ENCODE peak calls at places on chromosomes 5 and 9, in five cellular contexts. One of them, this sample, is unnamed.

GRCh38 chr9:91180930-91181268 is 180.8 kb downstream of the AUH start:
- DNase-seq in CD8-positive, alpha-beta memory T cell: no peak
- DNase-seq in HCT116: no peak
- DNase-seq in foreskin fibroblast: no peak
- DNase-seq in effector memory CD4-positive, alpha-beta T cell: no peak
- DNase-seq in this sample: no peak

GRCh38 chr5:17001418-17001817 is 65.3 kb upstream of the MYO10 start:
- DNase-seq in foreskin fibroblast: peak
- DNase-seq in effector memory CD4-positive, alpha-beta T cell: no peak
- DNase-seq in HCT116: no peak
- DNase-seq in CD8-positive, alpha-beta memory T cell: no peak
- DNase-seq in this sample: no peak

GRCh38 chr9:117545846-117546245 is 131.0 kb upstream of the ASTN2 start:
- DNase-seq in foreskin fibroblast: no peak
- DNase-seq in CD8-positive, alpha-beta memory T cell: no peak
- DNase-seq in HCT116: no peak
- DNase-seq in effector memory CD4-positive, alpha-beta T cell: no peak
- DNase-seq in this sample: no peak

GRCh38 chr9:87263291-87263690 is 234.4 kb upstream of the DAPK1 start:
- DNase-seq in CD8-positive, alpha-beta memory T cell: no peak
- DNase-seq in HCT116: peak
- DNase-seq in foreskin fibroblast: no peak
- DNase-seq in effector memory CD4-positive, alpha-beta T cell: no peak
- DNase-seq in this sample: peak

GRCh38 chr5:62256161-62257017 is 49.6 kb upstream of the KIF2A start:
- DNase-seq in foreskin fibroblast: no peak
- DNase-seq in effector memory CD4-positive, alpha-beta T cell: no peak
- DNase-seq in HCT116: no peak
- DNase-seq in CD8-positive, alpha-beta memory T cell: peak
- DNase-seq in this sample: no peak

GRCh38 chr5:20000416-20000815 is 12.4 kb upstream of the CDH18 start:
- DNase-seq in effector memory CD4-positive, alpha-beta T cell: no peak
- DNase-seq in CD8-positive, alpha-beta memory T cell: no peak
- DNase-seq in HCT116: no peak
- DNase-seq in foreskin fibroblast: no peak
- DNase-seq in this sample: no peak

GRCh38 chr5:82984786-82985762 is 92.1 kb downstream of the TMEM167A start:
- DNase-seq in HCT116: no peak
- DNase-seq in effector memory CD4-positive, alpha-beta T cell: no peak
- DNase-seq in CD8-positive, alpha-beta memory T cell: no peak
- DNase-seq in foreskin fibroblast: no peak
- DNase-seq in this sample: no peak

GRCh38 chr9:131319486-131319885 is 30.0 kb downstream of the PLPP7 start:
- DNase-seq in HCT116: no peak
- DNase-seq in effector memory CD4-positive, alpha-beta T cell: no peak
- DNase-seq in CD8-positive, alpha-beta memory T cell: no peak
- DNase-seq in foreskin fibroblast: no peak
- DNase-seq in this sample: peak

GRCh38 chr9:121160025-121160424 is 41.6 kb downstream of the RAB14 start:
- DNase-seq in foreskin fibroblast: no peak
- DNase-seq in effector memory CD4-positive, alpha-beta T cell: no peak
- DNase-seq in HCT116: no peak
- DNase-seq in CD8-positive, alpha-beta memory T cell: no peak
- DNase-seq in this sample: no peak

GRCh38 chr9:5553211-5553610 is 42.9 kb downstream of the PDCD1LG2 start:
- DNase-seq in HCT116: no peak
- DNase-seq in CD8-positive, alpha-beta memory T cell: no peak
- DNase-seq in effector memory CD4-positive, alpha-beta T cell: no peak
- DNase-seq in foreskin fibroblast: peak
- DNase-seq in this sample: no peak

GRCh38 chr5:142637871-142638270 is 48.0 kb downstream of the FGF1 start:
- DNase-seq in effector memory CD4-positive, alpha-beta T cell: no peak
- DNase-seq in CD8-positive, alpha-beta memory T cell: no peak
- DNase-seq in foreskin fibroblast: no peak
- DNase-seq in HCT116: no peak
- DNase-seq in this sample: no peak

GRCh38 chr9:127130661-127131538 is 8.5 kb upstream of the ANGPTL2 start:
- DNase-seq in CD8-positive, alpha-beta memory T cell: no peak
- DNase-seq in foreskin fibroblast: peak
- DNase-seq in effector memory CD4-positive, alpha-beta T cell: no peak
- DNase-seq in HCT116: no peak
- DNase-seq in this sample: no peak

GRCh38 chr9:127403507-127404192 is 6.7 kb downstream of the SLC2A8 start:
- DNase-seq in CD8-positive, alpha-beta memory T cell: no peak
- DNase-seq in HCT116: no peak
- DNase-seq in foreskin fibroblast: no peak
- DNase-seq in effector memory CD4-positive, alpha-beta T cell: no peak
- DNase-seq in this sample: no peak

GRCh38 chr5:83471405-83472212 is at the start of gene VCAN:
- DNase-seq in CD8-positive, alpha-beta memory T cell: no peak
- DNase-seq in HCT116: peak
- DNase-seq in effector memory CD4-positive, alpha-beta T cell: no peak
- DNase-seq in foreskin fibroblast: peak
- DNase-seq in this sample: peak

GRCh38 chr5:38453921-38454320 is 102.5 kb downstream of the LIFR start:
- DNase-seq in CD8-positive, alpha-beta memory T cell: no peak
- DNase-seq in HCT116: no peak
- DNase-seq in foreskin fibroblast: no peak
- DNase-seq in effector memory CD4-positive, alpha-beta T cell: no peak
- DNase-seq in this sample: no peak

GRCh38 chr5:125083932-125084331 is 337.5 kb upstream of the ZNF608 start:
- DNase-seq in HCT116: no peak
- DNase-seq in foreskin fibroblast: peak
- DNase-seq in CD8-positive, alpha-beta memory T cell: no peak
- DNase-seq in effector memory CD4-positive, alpha-beta T cell: no peak
- DNase-seq in this sample: no peak

GRCh38 chr9:91519520-91520270 is 96.1 kb upstream of the NFIL3 start:
- DNase-seq in foreskin fibroblast: no peak
- DNase-seq in HCT116: no peak
- DNase-seq in effector memory CD4-positive, alpha-beta T cell: no peak
- DNase-seq in CD8-positive, alpha-beta memory T cell: no peak
- DNase-seq in this sample: no peak

GRCh38 chr5:145947581-145947980 is 11.2 kb downstream of the SH3RF2 start:
- DNase-seq in foreskin fibroblast: no peak
- DNase-seq in effector memory CD4-positive, alpha-beta T cell: no peak
- DNase-seq in HCT116: no peak
- DNase-seq in CD8-positive, alpha-beta memory T cell: no peak
- DNase-seq in this sample: no peak

GRCh38 chr5:1545798-1546355 is 22.1 kb upstream of the LPCAT1 start:
- DNase-seq in effector memory CD4-positive, alpha-beta T cell: no peak
- DNase-seq in CD8-positive, alpha-beta memory T cell: no peak
- DNase-seq in HCT116: no peak
- DNase-seq in foreskin fibroblast: no peak
- DNase-seq in this sample: no peak

GRCh38 chr5:2759091-2759490 is 7.6 kb upstream of the IRX2 start:
- DNase-seq in CD8-positive, alpha-beta memory T cell: no peak
- DNase-seq in HCT116: no peak
- DNase-seq in foreskin fibroblast: no peak
- DNase-seq in effector memory CD4-positive, alpha-beta T cell: no peak
- DNase-seq in this sample: no peak

GRCh38 chr9:121658166-121658565 is 6.7 kb downstream of the DAB2IP start:
- DNase-seq in CD8-positive, alpha-beta memory T cell: no peak
- DNase-seq in foreskin fibroblast: no peak
- DNase-seq in effector memory CD4-positive, alpha-beta T cell: no peak
- DNase-seq in HCT116: no peak
- DNase-seq in this sample: no peak

GRCh38 chr5:108655750-108656450 is 91.8 kb upstream of the FER start:
- DNase-seq in effector memory CD4-positive, alpha-beta T cell: no peak
- DNase-seq in CD8-positive, alpha-beta memory T cell: no peak
- DNase-seq in HCT116: no peak
- DNase-seq in foreskin fibroblast: no peak
- DNase-seq in this sample: no peak

GRCh38 chr5:4225741-4226140 is 630.1 kb downstream of the IRX1 start:
- DNase-seq in CD8-positive, alpha-beta memory T cell: no peak
- DNase-seq in foreskin fibroblast: no peak
- DNase-seq in HCT116: no peak
- DNase-seq in effector memory CD4-positive, alpha-beta T cell: no peak
- DNase-seq in this sample: no peak
- H3K4me3 ChIP-seq in CD8-positive, alpha-beta memory T cell: no peak
- H3K4me3 ChIP-seq in foreskin fibroblast: no peak
- H3K4me3 ChIP-seq in HCT116: no peak
- H3K4me3 ChIP-seq in effector memory CD4-positive, alpha-beta T cell: no peak
- H3K4me3 ChIP-seq in this sample: no peak

DNA sequence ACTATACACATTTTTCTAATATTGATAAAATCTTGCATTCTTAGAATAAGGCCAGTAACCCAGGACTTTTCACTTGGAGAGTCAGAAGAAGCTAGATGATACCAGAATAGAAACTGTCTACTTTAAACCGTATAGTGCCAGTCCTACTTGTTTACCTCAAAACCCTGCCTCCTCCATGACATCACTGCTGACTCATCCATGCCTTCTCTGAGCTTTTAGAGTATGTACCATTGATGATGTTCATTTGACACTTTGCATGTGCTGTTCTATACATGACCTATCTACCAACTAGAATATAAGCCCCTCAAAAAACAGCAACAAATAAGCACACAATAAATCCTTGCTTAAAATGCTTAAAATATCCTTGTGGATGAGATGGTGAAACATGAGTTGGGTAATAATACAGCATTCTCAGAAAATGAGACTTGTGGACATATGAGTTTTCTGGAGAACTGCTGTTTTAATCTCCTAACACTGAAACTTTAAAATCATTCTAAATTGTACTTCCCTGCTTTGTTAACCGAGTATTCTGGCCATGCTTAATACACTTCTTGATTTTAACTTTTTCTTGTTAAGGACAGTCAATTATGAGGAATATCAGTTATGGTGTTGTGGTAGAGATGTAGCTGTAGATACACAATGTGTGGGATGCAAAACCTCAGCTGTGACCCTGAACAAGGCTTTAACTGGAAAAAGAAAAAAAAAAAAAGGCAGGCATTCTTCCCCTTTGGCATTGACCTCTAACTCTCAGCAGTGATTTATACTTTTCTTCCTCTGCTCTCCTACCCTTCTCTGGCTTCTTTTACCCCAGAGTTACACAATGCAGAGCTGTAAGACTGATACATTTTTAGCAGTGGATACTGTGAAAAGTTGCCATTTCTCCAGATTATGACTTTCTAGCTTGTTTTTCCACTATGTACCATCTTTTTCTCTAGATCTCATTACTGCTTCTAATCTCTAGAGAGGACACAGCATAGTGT is 2.3 kb downstream of the CTNNAL1 start:
- DNase-seq in effector memory CD4-positive, alpha-beta T cell: peak
- DNase-seq in foreskin fibroblast: peak
- DNase-seq in CD8-positive, alpha-beta memory T cell: no peak
- DNase-seq in HCT116: peak
- DNase-seq in this sample: no peak
- H3K4me3 ChIP-seq in effector memory CD4-positive, alpha-beta T cell: no peak
- H3K4me3 ChIP-seq in foreskin fibroblast: peak
- H3K4me3 ChIP-seq in CD8-positive, alpha-beta memory T cell: no peak
- H3K4me3 ChIP-seq in HCT116: no peak
- H3K4me3 ChIP-seq in this sample: peak

GRCh38 chr9:133347515-133347984 is 381 bp downstream of the MED22 start:
- DNase-seq in effector memory CD4-positive, alpha-beta T cell: peak
- DNase-seq in HCT116: no peak
- DNase-seq in CD8-positive, alpha-beta memory T cell: no peak
- DNase-seq in foreskin fibroblast: no peak
- DNase-seq in this sample: peak

GRCh38 chr9:133345596-133345995 is 2.3 kb downstream of the MED22 start:
- DNase-seq in HCT116: no peak
- DNase-seq in CD8-positive, alpha-beta memory T cell: no peak
- DNase-seq in foreskin fibroblast: no peak
- DNase-seq in effector memory CD4-positive, alpha-beta T cell: no peak
- DNase-seq in this sample: peak

GRCh38 chr9:133344979-133345378 is 3.0 kb downstream of the MED22 start:
- DNase-seq in HCT116: no peak
- DNase-seq in CD8-positive, alpha-beta memory T cell: no peak
- DNase-seq in foreskin fibroblast: no peak
- DNase-seq in effector memory CD4-positive, alpha-beta T cell: no peak
- DNase-seq in this sample: peak

GRCh38 chr9:133347985-133348762 is at the start of the genes MED22 and RPL7A:
- DNase-seq in foreskin fibroblast: peak
- DNase-seq in effector memory CD4-positive, alpha-beta T cell: peak
- DNase-seq in HCT116: peak
- DNase-seq in CD8-positive, alpha-beta memory T cell: peak
- DNase-seq in this sample: peak

DNA sequence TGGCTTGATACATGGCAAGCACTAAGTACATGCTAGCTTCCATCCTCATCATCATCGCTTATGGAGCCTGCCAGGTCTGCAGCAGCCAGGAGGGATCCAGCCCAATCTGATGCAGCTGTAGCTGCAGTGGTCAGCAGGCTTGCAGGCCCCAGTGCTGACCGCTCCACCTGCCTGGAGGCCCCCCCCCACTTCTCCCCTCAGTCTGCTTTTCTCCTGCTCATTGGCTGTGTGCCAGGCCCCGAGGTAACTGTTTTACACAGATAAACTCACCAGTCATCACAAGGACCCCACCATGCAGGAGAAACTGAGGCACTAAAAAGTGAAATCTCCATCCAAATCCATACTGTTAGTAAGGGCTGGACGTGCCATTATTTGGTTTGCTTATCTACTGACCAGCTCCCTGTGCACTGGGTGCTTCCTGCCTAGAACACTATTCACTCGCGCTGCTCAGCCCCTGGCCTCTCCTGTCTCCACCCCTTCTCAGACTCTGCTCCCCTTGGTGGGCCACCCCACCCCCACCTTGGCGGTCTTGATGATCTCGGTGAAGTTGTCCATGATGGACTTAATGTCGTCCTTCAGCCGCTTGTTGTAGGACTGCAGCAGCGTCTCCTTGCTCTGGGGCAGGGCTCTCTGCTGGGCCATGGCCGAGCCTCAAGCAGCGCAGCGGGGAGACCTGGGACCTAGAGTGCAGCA is 1.8 kb downstream of the MED22 start:
- DNase-seq in effector memory CD4-positive, alpha-beta T cell: no peak
- DNase-seq in HCT116: no peak
- DNase-seq in foreskin fibroblast: no peak
- DNase-seq in CD8-positive, alpha-beta memory T cell: no peak
- DNase-seq in this sample: peak
- H3K4me3 ChIP-seq in effector memory CD4-positive, alpha-beta T cell: peak
- H3K4me3 ChIP-seq in HCT116: peak
- H3K4me3 ChIP-seq in foreskin fibroblast: peak
- H3K4me3 ChIP-seq in CD8-positive, alpha-beta memory T cell: peak
- H3K4me3 ChIP-seq in this sample: peak

DNA sequence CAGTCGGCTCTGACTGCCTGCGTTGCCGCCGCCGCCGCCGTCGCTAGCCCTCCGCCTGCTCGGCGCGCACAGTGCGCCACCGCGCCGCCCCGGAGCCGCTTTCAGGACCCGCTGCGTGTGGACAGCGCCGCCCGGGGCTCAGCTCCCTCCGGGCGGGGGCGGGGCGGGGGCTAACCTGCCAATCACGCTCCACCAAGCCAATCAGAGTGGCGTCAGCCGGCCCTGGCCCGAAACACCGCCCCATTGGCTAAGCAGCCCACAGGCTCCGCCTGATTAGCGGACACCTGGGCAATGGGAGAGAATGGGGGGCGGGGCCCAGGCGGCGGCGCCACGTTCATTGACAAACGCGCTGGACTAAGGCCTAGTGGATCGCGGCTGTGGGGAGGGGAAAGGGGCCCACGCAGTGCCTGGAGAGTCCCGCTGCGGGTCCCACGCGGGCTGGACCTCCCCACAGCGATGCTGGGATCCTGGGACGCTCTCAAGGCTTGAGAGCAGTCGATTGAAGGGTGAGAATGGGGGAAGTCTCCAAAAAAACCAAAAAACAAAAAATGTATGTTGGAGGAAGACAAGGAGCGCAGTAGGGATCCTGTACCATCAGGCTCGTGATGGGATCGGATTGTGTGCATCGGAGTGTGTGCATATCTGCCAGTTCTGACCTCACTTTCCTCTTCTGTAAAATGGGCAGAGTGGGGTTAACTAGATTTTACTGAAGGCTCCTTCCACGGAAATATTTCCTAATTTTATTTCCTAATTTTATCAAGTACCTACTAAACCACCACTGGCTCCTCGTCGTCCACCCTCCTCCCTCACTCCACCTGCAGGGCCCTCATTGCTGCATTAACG is 6.3 kb downstream of the PAX5 start:
- DNase-seq in foreskin fibroblast: peak
- DNase-seq in CD8-positive, alpha-beta memory T cell: peak
- DNase-seq in HCT116: peak
- DNase-seq in effector memory CD4-positive, alpha-beta T cell: peak
- DNase-seq in this sample: peak
- H3K4me3 ChIP-seq in foreskin fibroblast: no peak
- H3K4me3 ChIP-seq in CD8-positive, alpha-beta memory T cell: peak
- H3K4me3 ChIP-seq in HCT116: peak
- H3K4me3 ChIP-seq in effector memory CD4-positive, alpha-beta T cell: peak
- H3K4me3 ChIP-seq in this sample: no peak

This sample was measured in kidney.